ENCODE peak calls at places on chromosomes 7 and 10, in seven cellular contexts. T is MCF 10A; Y is left lung; I is Peyer's patch; H is A673; O is GM20000; K is CD4-positive, alpha-beta T cell. S is an unnamed sample.

GRCh38 chr7:114141415-114141814 is 222.6 kb upstream of the PPP1R3A start:
- DNase-seq in I (no peak), T (peak; percentile 12), O (no peak), K (no peak), Y (no peak), H (no peak), S (no peak)

GRCh38 chr10:52778511-52779392 is 6.2 kb upstream of the MBL2 start:
- DNase-seq in K (no peak), H (peak; percentile 54), I (no peak), O (no peak), T (peak; percentile 21), Y (no peak), S (no peak)

GRCh38 chr10:21077681-21078080 is 180.6 kb upstream of the NEBL start:
- DNase-seq in I (no peak), H (no peak), T (no peak), O (no peak), K (no peak), Y (no peak), S (no peak)

GRCh38 chr7:54992876-54993490 is 25.8 kb upstream of the EGFR start:
- DNase-seq in T (peak; percentile 28), O (no peak), I (no peak), Y (no peak), H (no peak), K (no peak), S (no peak)

GRCh38 chr10:117626228-117626627 is 83.7 kb downstream of the EMX2 start:
- DNase-seq in Y (no peak), H (no peak), T (no peak), K (no peak), O (no peak), I (no peak), S (no peak)

GRCh38 chr7:98921608-98922372 is 43.5 kb downstream of the TRRAP start:
- DNase-seq in O (no peak), T (no peak), Y (no peak), I (no peak), K (no peak), H (no peak), S (no peak)

GRCh38 chr10:124680675-124681074 is 63.5 kb downstream of the FAM53B start:
- DNase-seq in K (no peak), Y (peak; percentile 82), H (no peak), T (no peak), O (no peak), I (peak; percentile 82), S (no peak)

GRCh38 chr10:44369296-44369695 is 15.6 kb downstream of the CXCL12 start:
- DNase-seq in H (no peak), T (no peak), Y (no peak), O (no peak), I (no peak), K (no peak), S (no peak)

GRCh38 chr7:28804990-28805389 is 153.1 kb downstream of the TRIL start:
- DNase-seq in Y (no peak), T (peak; percentile 84), H (peak; percentile 50), I (no peak), O (no peak), K (no peak), S (no peak)

GRCh38 chr10:75610187-75610586 is 178.8 kb downstream of the LRMDA start:
- DNase-seq in O (no peak), K (no peak), T (no peak), Y (no peak), H (no peak), I (no peak), S (no peak)

GRCh38 chr7:81583882-81584533 is 185.8 kb downstream of the HGF start:
- DNase-seq in I (no peak), K (no peak), H (no peak), O (no peak), Y (no peak), T (peak; percentile 9), S (no peak)

GRCh38 chr10:131980757-131981428 is 830 bp downstream of the BNIP3 start:
- DNase-seq in Y (no peak), I (no peak), O (peak; percentile 59), H (no peak), T (no peak), K (no peak), S (no peak)

GRCh38 chr7:16098585-16099179 is 322.7 kb downstream of the CRPPA start:
- DNase-seq in K (no peak), T (peak; percentile 59), O (no peak), H (peak; percentile 46), Y (no peak), I (no peak), S (no peak)

GRCh38 chr10:49484501-49485230 is 54.3 kb downstream of the ERCC6 start:
- DNase-seq in O (no peak), H (no peak), K (no peak), Y (no peak), I (no peak), T (no peak), S (no peak)

GRCh38 chr7:11171569-11172192 is 198.0 kb downstream of the PHF14 start:
- DNase-seq in I (no peak), T (no peak), K (no peak), H (peak; percentile 37), Y (no peak), O (no peak), S (no peak)

GRCh38 chr7:17898111-17898510 is 42.2 kb downstream of the SNX13 start:
- DNase-seq in T (no peak), H (no peak), Y (no peak), K (no peak), O (no peak), I (no peak), S (no peak)

GRCh38 chr10:62116896-62117295 is 151.7 kb downstream of the RTKN2 start:
- DNase-seq in T (peak; percentile 26), K (no peak), O (no peak), I (no peak), H (no peak), Y (no peak), S (no peak)

GRCh38 chr7:86939197-86939814 is 120.1 kb downstream of the ELAPOR2 start:
- DNase-seq in H (peak; percentile 66), Y (no peak), K (peak; percentile 30), I (peak; percentile 72), T (peak; percentile 81), O (peak; percentile 24), S (no peak)

GRCh38 chr7:114026486-114027089 is 107.8 kb upstream of the PPP1R3A start:
- DNase-seq in Y (no peak), H (peak; percentile 76), I (no peak), O (peak; percentile 51), K (no peak), T (peak; percentile 77), S (peak; percentile 25)

GRCh38 chr7:101169110-101169837 is 3.9 kb upstream of the VGF start:
- DNase-seq in K (no peak), T (no peak), Y (no peak), H (no peak), O (no peak), I (no peak), S (no peak)

GRCh38 chr7:37247881-37248280 is 200.8 kb downstream of the ELMO1 start:
- DNase-seq in I (no peak), O (no peak), Y (no peak), T (peak; percentile 69), H (no peak), K (no peak), S (no peak)

GRCh38 chr10:125773702-125774101 is 1.9 kb downstream of the MMP21 start:
- DNase-seq in T (no peak), O (no peak), Y (no peak), I (no peak), K (no peak), H (no peak), S (no peak)

GRCh38 chr10:42868530-42868929 is 85.9 kb downstream of the BMS1 start:
- DNase-seq in O (no peak), K (no peak), I (no peak), T (no peak), Y (no peak), H (no peak), S (no peak)

GRCh38 chr10:42865716-42866114 is 83.1 kb downstream of the BMS1 start:
- DNase-seq in H (no peak), I (no peak), Y (no peak), O (no peak), K (no peak), T (no peak), S (no peak)

GRCh38 chr10:42866115-42866995 is 83.8 kb downstream of the BMS1 start:
- DNase-seq in I (peak; percentile 60), O (peak; percentile 65), Y (peak; percentile 80), T (peak; percentile 35), K (peak; percentile 23), H (peak; percentile 72), S (peak; percentile 75)

GRCh38 chr10:42867571-42867970 is 85.0 kb downstream of the BMS1 start:
- DNase-seq in I (no peak), T (no peak), H (no peak), Y (no peak), O (no peak), K (no peak), S (no peak)

GRCh38 chr10:42864575-42864974 is 82.0 kb downstream of the BMS1 start:
- DNase-seq in T (peak; percentile 1), I (no peak), O (no peak), Y (no peak), H (no peak), K (no peak), S (no peak)
- TF ChIP-seq CTCF in T (no peak), I (no peak), O (no peak), Y (no peak), H (peak; percentile 30), K (no peak), S (peak; percentile 5)

GRCh38 chr7:6398943-6399342 is 48.8 kb downstream of the DAGLB start:
- DNase-seq in I (no peak), K (no peak), Y (no peak), T (peak; percentile 22), O (no peak), H (no peak), S (no peak)
- TF ChIP-seq CTCF in I (no peak), K (no peak), Y (no peak), T (no peak), O (no peak), H (no peak), S (no peak)

GRCh38 chr7:49243521-49243920 is 319.2 kb downstream of the CDC14C start:
- DNase-seq in O (no peak), Y (no peak), H (no peak), I (no peak), T (peak; percentile 6), K (no peak), S (no peak)
- TF ChIP-seq CTCF in O (no peak), Y (no peak), H (peak; percentile 22), I (no peak), T (peak; percentile 6), K (no peak), S (peak; percentile 6)

DNA sequence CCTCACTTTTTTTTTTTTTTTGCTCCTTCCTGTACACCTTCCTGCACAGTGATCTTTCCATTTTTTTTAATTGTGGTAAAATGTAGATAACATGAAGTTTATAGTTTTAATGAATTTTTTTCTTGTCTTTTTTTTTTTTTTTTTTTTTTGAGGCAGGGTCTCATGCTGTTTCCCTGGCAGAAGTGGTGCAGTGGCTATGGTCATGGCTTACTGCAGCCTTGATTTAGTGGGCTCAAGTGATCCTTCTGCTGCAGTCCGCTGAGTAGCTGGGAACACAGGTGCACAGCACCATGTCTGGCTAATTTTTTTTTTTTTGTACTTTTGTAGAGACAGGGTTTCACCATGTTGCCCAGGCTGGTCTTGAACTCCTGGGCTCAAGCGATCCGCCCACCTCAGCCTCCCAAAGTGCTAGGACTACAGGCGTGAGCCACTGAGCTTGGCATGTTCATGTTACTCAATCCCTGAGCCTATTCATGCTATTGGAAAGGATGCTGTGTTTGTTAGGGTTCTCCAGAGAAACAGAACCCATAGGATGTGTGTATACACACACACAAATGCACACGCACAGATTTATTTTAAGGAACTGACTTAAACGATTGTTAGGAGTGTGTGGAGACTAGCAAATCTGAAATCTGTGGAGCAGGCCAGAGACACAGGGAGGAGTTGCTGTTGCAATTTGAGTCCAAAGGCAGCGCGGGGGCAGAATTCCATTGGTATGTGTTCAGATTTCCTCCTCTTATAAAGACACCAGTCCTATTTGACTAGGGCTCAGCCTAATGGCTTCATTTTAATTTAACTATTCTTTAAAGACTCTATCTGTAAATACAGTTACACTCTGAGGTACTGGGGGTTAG is 29.1 kb downstream of the GALNT11 start:
- DNase-seq in H (peak; percentile 45), O (no peak), T (peak; percentile 72), K (no peak), Y (no peak), I (no peak), S (no peak)
- TF ChIP-seq CTCF in H (no peak), O (no peak), T (no peak), K (no peak), Y (no peak), I (no peak), S (no peak)

S was measured in GM13977.